ENCODE peak calls at places on chromosome 15, in four cellular contexts. U, L, M and R are unnamed samples.

GRCh38 chr15:88208305-88208704 is 48.2 kb downstream of the NTRK3 start:
- DNase-seq in L (no peak), M (no peak), U (no peak), R (no peak)

GRCh38 chr15:86588413-86588812 is 508.7 kb downstream of the AGBL1 start:
- DNase-seq in L (no peak), M (no peak), U (no peak), R (no peak)

GRCh38 chr15:52728899-52729298 is 49.7 kb upstream of the ATOSA start:
- DNase-seq in L (no peak), U (no peak), M (no peak), R (no peak)

GRCh38 chr15:98745650-98746374 is 97.5 kb downstream of the IGF1R start:
- DNase-seq in L (no peak), U (no peak), M (no peak), R (no peak)

GRCh38 chr15:40859206-40859851 is 14.7 kb downstream of the RHOV start:
- DNase-seq in U (no peak), L (peak), M (peak), R (peak)

GRCh38 chr15:95121191-95121590 is 889.8 kb downstream of the MCTP2 start:
- DNase-seq in U (no peak), M (no peak), L (no peak), R (no peak)

GRCh38 chr15:66899555-66900350 is 165.6 kb upstream of the SMAD3 start:
- DNase-seq in M (no peak), U (no peak), L (no peak), R (no peak)

GRCh38 chr15:31483924-31484368 is 157.3 kb downstream of the KLF13 start:
- DNase-seq in M (no peak), L (peak), U (no peak), R (no peak)

GRCh38 chr15:28012231-28012630 is 86.9 kb downstream of the OCA2 start:
- DNase-seq in U (no peak), L (no peak), M (no peak), R (no peak)

GRCh38 chr15:47726399-47726823 is 9.1 kb downstream of the SEMA6D start:
- DNase-seq in M (no peak), U (no peak), L (no peak), R (no peak)

GRCh38 chr15:44009056-44009455 is 182.3 kb downstream of the WDR76 start:
- DNase-seq in U (no peak), M (no peak), L (no peak), R (no peak)

GRCh38 chr15:77285057-77285456 is 134.8 kb downstream of the PEAK1 start:
- DNase-seq in L (no peak), U (no peak), M (no peak), R (no peak)

GRCh38 chr15:75339531-75340240 is 3.8 kb downstream of the COMMD4 start:
- DNase-seq in M (no peak), L (no peak), U (no peak), R (no peak)

GRCh38 chr15:39714251-39714650 is 68.4 kb downstream of the FSIP1 start:
- DNase-seq in M (no peak), L (no peak), U (no peak), R (no peak)

GRCh38 chr15:76118767-76119166 is 59.0 kb downstream of the TMEM266 start:
- DNase-seq in L (no peak), U (no peak), M (no peak), R (no peak)

GRCh38 chr15:25481208-25481862 is 42.5 kb upstream of the UBE3A start:
- DNase-seq in U (no peak), L (no peak), M (no peak), R (no peak)

GRCh38 chr15:89888214-89888804 is 5.5 kb downstream of the AP3S2 start:
- DNase-seq in M (peak), L (no peak), U (no peak), R (peak)

GRCh38 chr15:99335508-99335907 is 84.2 kb downstream of the LRRC28 start:
- DNase-seq in L (no peak), M (no peak), U (no peak), R (no peak)

GRCh38 chr15:60646595-60646994 is 167.7 kb upstream of the ICE2 start:
- DNase-seq in M (no peak), L (no peak), U (no peak), R (no peak)

GRCh38 chr15:80309769-80310384 is 57.9 kb upstream of the CTXND1 start:
- DNase-seq in U (no peak), L (no peak), M (peak), R (no peak)

GRCh38 chr15:74294010-74294409 is 57.9 kb downstream of the CCDC33 start:
- DNase-seq in L (no peak), M (no peak), U (no peak), R (no peak)

GRCh38 chr15:100879461-100880138 is at the start of gene ALDH1A3:
- DNase-seq in L (peak), U (no peak), M (no peak), R (peak)

GRCh38 chr15:29088666-29089065 is 181.0 kb downstream of the NSMCE3 start:
- DNase-seq in L (no peak), U (no peak), M (no peak), R (no peak)

GRCh38 chr15:31502541-31503229 is 176.1 kb downstream of the KLF13 start:
- DNase-seq in M (no peak), U (no peak), L (no peak), R (no peak)

GRCh38 chr15:40328176-40328575 is 4.7 kb downstream of the INAFM2 start:
- DNase-seq in L (no peak), M (no peak), U (no peak), R (no peak)

GRCh38 chr15:85277847-85278246 is 102.6 kb upstream of the AKAP13 start:
- DNase-seq in M (no peak), U (no peak), L (no peak), R (no peak)
- TF ChIP-seq SPI1 in M (no peak), U (no peak), L (no peak), R (no peak)

DNA sequence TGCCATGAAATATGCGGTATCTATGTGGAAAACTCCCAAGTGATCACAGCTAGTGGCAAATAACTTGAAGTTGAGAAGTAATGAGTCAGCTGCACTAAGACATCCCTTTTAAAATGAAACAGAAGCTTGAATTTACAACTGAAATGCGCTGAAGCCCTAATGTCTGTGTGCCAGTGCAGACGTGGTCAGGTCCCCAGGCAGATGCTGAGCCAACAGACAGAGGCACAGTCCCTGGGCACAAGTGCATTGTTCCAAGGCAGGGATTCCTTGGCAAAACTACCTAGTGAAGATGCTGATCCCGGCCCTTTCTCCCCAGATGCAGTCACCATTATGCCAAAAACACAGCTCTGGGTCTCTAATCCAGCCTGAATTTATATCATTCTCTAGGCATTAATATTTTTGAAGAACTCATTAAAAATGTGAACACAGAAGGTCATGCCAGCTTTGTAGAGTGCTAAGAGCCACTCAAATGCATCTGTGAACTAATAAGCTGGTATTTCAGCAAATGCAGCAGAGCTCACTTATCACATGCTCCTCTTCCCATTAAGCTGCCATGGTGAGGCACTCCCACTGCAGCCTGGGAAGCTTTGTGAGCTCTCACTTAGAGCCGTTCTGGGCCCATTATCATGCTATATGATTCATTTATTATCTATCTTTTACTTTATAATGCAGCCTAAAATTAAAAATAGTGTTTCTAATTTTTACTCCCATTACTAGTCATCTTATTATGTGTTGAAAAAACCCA is 200.1 kb downstream of the GABRB3 start:
- DNase-seq in U (no peak), M (no peak), L (no peak), R (no peak)
- TF ChIP-seq SPI1 in U (no peak), M (no peak), L (no peak), R (no peak)

DNA sequence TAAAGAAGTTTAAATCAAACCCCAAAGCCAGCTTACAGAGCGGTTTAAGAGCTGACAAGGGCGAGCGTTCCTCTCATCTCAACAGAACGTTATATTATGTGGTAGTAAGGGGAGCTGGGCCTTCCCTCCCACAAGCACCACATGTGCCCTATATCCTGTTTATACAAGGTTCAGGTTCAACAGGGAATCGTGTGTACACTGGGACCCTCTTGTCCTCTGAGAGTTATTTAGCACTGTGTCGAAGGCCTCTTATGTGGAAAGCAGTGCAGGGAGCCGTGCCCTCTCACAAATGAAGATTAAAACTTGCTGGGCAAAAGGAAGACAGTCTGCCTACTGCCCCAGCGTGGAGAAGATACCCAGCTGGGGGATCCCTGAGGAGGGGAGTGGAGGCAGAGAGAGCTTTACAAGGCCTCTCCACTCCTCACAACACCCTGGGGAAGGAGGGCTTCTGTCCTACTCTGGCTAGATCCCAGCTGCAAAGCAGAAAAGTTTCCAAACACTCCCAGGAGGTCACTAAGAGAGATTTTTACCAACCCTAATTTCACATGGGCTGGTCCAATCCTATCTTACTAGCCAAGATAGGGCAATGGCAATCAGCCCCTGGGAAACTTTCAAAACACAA is 2.9 kb downstream of the TLE3 start:
- DNase-seq in U (no peak), L (no peak), M (peak), R (no peak)
- TF ChIP-seq SPI1 in U (no peak), L (no peak), M (no peak), R (no peak)

GRCh38 chr15:96219681-96220080 is 110.8 kb upstream of the NR2F2 start:
- DNase-seq in L (no peak), U (no peak), M (no peak), R (no peak)
- TF ChIP-seq SPI1 in L (peak), U (no peak), M (no peak), R (no peak)

GRCh38 chr15:63041982-63042878 is at the start of gene TPM1:
- DNase-seq in L (peak), M (no peak), U (no peak), R (no peak)
- TF ChIP-seq SPI1 in L (no peak), M (no peak), U (no peak), R (no peak)